ENCODE peak calls at places on chromosome 11, in six cellular contexts. L is uterus; B is left ventricle myocardium inferior; V is HAP-1; I is naive thymus-derived CD4-positive, alpha-beta T cell; T is effector memory CD4-positive, alpha-beta T cell. R is an unnamed sample.

GRCh38 chr11:29782447-29782846 is 234.4 kb downstream of the KCNA4 start:
- DNase-seq in L (peak; percentile 35), B (no peak), V (no peak), I (no peak), T (no peak), R (no peak)

GRCh38 chr11:30919389-30920172 is 333.4 kb upstream of the MPPED2 start:
- DNase-seq in L (no peak), B (no peak), V (no peak), I (no peak), T (no peak), R (no peak)

GRCh38 chr11:95014184-95014821 is 10.8 kb upstream of the KDM4E start:
- DNase-seq in L (no peak), B (no peak), V (no peak), I (no peak), T (no peak), R (no peak)

GRCh38 chr11:100855466-100856067 is 168.5 kb downstream of the ARHGAP42 start:
- DNase-seq in L (no peak), B (no peak), V (no peak), I (no peak), T (no peak), R (no peak)

GRCh38 chr11:17822021-17822781 is 87.6 kb downstream of the KCNC1 start:
- DNase-seq in L (no peak), B (peak; percentile 24), V (no peak), I (no peak), T (no peak), R (peak; percentile 9)

GRCh38 chr11:119368121-119369034 is 13.1 kb downstream of the USP2 start:
- DNase-seq in L (peak; percentile 51), B (peak; percentile 81), V (peak; percentile 71), I (no peak), T (no peak), R (no peak)

GRCh38 chr11:66840317-66841091 is 2.7 kb upstream of the RCE1 start:
- DNase-seq in L (no peak), B (no peak), V (no peak), I (no peak), T (no peak), R (no peak)

GRCh38 chr11:116471608-116472007 is 301.2 kb downstream of the BUD13 start:
- DNase-seq in L (no peak), B (no peak), V (no peak), I (no peak), T (no peak), R (no peak)

GRCh38 chr11:112229746-112230433 is 3.7 kb downstream of the PTS start:
- DNase-seq in L (no peak), B (no peak), V (no peak), I (no peak), T (no peak), R (no peak)

GRCh38 chr11:61777234-61778090 is 14.9 kb downstream of the TMEM258 start:
- DNase-seq in L (no peak), B (peak; percentile 64), V (no peak), I (peak; percentile 48), T (peak; percentile 58), R (no peak)

GRCh38 chr11:116703421-116703820 is 69.4 kb downstream of the BUD13 start:
- DNase-seq in L (no peak), B (no peak), V (peak; percentile 63), I (no peak), T (no peak), R (no peak)

GRCh38 chr11:86249307-86250098 is 5.0 kb downstream of the EED start:
- DNase-seq in L (no peak), B (no peak), V (no peak), I (no peak), T (no peak), R (no peak)

GRCh38 chr11:117117681-117118080 is 19.5 kb upstream of the SIK3 start:
- DNase-seq in L (no peak), B (no peak), V (no peak), I (no peak), T (no peak), R (no peak)

GRCh38 chr11:32094931-32095330 is 4.1 kb downstream of the RCN1 start:
- DNase-seq in L (no peak), B (no peak), V (no peak), I (no peak), T (no peak), R (no peak)

GRCh38 chr11:64633555-64634159 is 42.6 kb downstream of the SLC22A12 start:
- DNase-seq in L (no peak), B (no peak), V (no peak), I (no peak), T (no peak), R (no peak)

GRCh38 chr11:118645066-118645715 is 34.3 kb downstream of the TREH start:
- DNase-seq in L (no peak), B (no peak), V (no peak), I (no peak), T (no peak), R (no peak)

GRCh38 chr11:72238040-72238450 is 5.9 kb downstream of the PHOX2A start:
- DNase-seq in L (no peak), B (no peak), V (peak; percentile 77), I (peak; percentile 32), T (no peak), R (no peak)

DNA sequence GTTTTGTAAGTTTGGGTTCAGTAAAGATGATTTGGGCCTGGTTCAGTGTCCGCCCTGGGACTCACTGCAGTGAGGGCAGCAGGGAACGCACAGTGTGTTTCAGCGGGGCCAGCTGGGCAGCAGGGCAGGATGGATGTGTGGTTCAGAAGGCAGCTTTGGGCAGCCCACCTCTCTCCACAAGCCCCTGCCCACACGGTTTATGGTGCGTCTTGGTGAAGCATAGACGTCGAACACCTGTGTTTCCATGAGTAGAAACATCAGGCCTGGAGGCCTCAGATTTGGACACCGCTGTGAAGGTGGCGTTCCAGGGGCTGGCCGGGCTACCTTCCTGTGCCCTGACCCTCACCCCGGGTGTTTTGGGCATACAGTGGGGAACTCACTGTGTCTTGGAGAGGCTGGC is 58.9 kb downstream of the ST14 start:
- DNase-seq in L (no peak), B (no peak), V (no peak), I (no peak), T (no peak), R (no peak)
- H3K4me1 ChIP-seq in L (no peaks in the 10 kb centered on the region), B (no peaks in the 10 kb centered on the region), V (no peaks in the 10 kb centered on the region), I (no peaks in the 10 kb centered on the region), T (no peaks in the 10 kb centered on the region), R (no peaks in the 10 kb centered on the region)

DNA sequence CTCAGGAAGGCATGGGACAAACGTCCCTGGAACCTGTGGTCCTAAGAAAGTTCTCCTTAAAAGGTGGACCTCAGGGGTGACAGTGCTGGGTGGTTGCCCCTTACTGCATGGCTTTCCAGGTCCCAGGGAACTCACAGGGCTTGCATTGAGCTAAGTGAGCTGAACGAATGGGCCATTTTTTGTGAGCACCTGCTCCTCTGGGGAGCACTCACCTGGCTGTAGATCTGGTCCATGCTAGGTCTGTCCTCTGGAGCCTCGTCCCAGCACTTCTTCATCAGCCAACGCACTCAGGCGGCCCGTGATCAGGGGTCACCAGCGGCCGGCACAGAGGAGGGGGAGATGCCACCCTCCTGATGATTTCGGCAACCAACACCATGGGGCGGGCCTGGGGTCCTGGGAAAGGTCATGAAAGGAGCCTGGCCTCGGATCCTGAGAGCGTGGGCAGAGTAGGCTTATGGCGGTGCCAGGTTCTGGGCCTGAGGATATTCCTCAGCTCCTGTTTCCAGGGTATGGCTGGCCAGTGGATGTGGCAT is 36.8 kb upstream of the LRRC32 start:
- DNase-seq in L (no peak), B (no peak), V (no peak), I (no peak), T (no peak), R (no peak)
- H3K4me1 ChIP-seq in L (no peaks in the 10 kb centered on the region), B (no peaks in the 10 kb centered on the region), V (peaks cover 7% of the 10 kb centered on the region), I (no peaks in the 10 kb centered on the region), T (no peaks in the 10 kb centered on the region), R (no peaks in the 10 kb centered on the region)

GRCh38 chr11:76606102-76606793 is 64.3 kb downstream of the LRRC32 start:
- DNase-seq in L (peak; percentile 56), B (peak; percentile 51), V (no peak), I (no peak), T (no peak), R (no peak)
- H3K4me1 ChIP-seq in L (peaks cover 4% of the 10 kb centered on the region), B (peaks cover 76% of the 10 kb centered on the region), V (no peaks in the 10 kb centered on the region), I (no peaks in the 10 kb centered on the region), T (no peaks in the 10 kb centered on the region), R (peaks cover 25% of the 10 kb centered on the region)

DNA sequence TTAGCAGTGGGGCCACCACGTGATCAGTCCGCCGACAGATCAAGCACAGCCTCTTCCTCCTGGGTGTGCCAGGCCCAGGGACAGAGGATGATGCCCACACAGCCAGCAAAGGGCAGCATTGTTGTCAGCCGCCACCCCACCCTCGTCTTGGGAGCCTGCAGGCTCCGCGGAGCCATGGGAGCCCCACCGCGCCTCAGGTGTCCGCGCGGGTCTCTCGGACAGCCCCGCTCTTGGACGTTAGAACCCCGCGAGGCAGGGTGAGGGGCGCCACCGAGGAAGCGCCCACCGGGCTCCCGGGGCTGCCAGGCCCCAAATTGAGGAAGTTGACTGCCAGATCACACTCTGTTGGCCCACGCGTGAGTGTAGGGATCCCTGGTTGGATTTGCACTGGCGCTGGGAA is 83.9 kb upstream of the MS4A8 start:
- DNase-seq in L (no peak), B (no peak), V (no peak), I (no peak), T (no peak), R (no peak)
- H3K4me1 ChIP-seq in L (no peaks in the 10 kb centered on the region), B (no peaks in the 10 kb centered on the region), V (no peaks in the 10 kb centered on the region), I (no peaks in the 10 kb centered on the region), T (no peaks in the 10 kb centered on the region), R (no peaks in the 10 kb centered on the region)

DNA sequence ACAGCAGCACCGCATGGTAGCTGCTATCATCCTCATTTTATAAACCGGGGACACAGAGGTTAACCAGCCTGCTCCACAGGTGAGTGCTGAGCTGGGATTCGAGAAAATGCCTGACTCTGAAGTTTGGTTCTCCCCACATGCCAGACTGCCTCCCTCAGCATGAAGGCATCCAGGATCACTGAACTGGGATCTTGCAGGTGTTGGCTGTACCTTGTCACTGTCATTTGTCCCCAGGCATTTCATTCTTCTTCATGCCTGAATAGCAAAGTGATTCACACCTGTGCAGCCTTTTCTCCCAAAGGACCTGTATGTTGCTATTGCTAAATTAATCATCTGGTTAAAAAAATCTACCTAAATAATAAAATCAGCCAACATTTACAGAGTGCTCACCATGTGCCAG is 204.1 kb downstream of the HIPK3 start:
- DNase-seq in L (no peak), B (no peak), V (no peak), I (no peak), T (no peak), R (no peak)
- H3K4me1 ChIP-seq in L (no peaks in the 10 kb centered on the region), B (no peaks in the 10 kb centered on the region), V (no peaks in the 10 kb centered on the region), I (no peaks in the 10 kb centered on the region), T (no peaks in the 10 kb centered on the region), R (no peaks in the 10 kb centered on the region)

DNA sequence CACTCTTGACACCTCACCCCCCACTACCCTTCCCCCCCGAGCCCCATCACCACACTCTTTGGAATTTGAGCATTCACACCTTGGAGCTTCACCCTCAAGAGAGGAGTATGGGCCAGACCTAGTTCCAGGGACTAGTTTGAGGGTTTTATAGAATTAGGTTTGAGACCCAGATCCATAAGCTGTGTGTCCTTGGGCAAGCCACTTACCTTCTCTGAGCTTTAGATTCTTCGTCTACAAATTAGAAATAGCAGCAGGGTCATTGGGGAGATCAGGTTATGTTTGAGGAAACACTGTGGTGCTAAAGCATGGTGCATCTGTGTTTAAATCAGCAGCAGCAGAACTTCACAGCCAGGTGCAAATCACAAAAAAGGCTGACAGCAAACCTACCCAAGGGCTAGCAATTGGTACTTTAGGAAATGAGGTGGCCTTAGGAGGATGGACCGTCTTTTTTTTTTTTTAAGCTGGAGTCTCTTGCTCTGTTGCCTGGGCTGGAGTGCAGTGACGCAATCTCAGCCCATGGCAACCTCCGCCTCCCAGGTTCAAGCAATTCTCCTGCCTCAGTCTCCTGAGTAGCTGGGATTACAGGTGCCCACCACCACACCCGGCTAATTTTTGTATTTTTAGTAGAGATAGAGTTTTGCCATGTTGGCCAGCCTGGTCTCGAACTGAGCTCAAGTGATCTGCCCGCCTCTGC is 114.8 kb downstream of the MICAL2 start:
- DNase-seq in L (no peak), B (no peak), V (no peak), I (no peak), T (no peak), R (no peak)
- H3K4me1 ChIP-seq in L (peaks cover 3% of the 10 kb centered on the region), B (peaks cover 44% of the 10 kb centered on the region), V (no peaks in the 10 kb centered on the region), I (peaks cover 36% of the 10 kb centered on the region), T (peaks cover 41% of the 10 kb centered on the region), R (peaks cover 76% of the 10 kb centered on the region)

GRCh38 chr11:35178067-35178805 is 39.3 kb downstream of the CD44 start:
- DNase-seq in L (no peak), B (no peak), V (no peak), I (no peak), T (no peak), R (no peak)
- H3K4me1 ChIP-seq in L (peaks cover 22% of the 10 kb centered on the region), B (peaks cover 23% of the 10 kb centered on the region), V (peaks cover 7% of the 10 kb centered on the region), I (peaks cover 89% of the 10 kb centered on the region), T (peaks cover 84% of the 10 kb centered on the region), R (peaks cover 42% of the 10 kb centered on the region)